ENCODE peak calls at places on chromosome 19, in nine cellular contexts. P is upper lobe of left lung, K is tibial nerve, Y is PC-3, L is HCT116, N is Peyer's patch, S is GM12878, B is upper lobe of right lung, X is thoracic aorta. J is an unnamed sample.

GRCh38 chr19:35843676-35844481 is 8.4 kb downstream of the NPHS1 start:
- DNase-seq in P (peak; percentile 74), K (no peak), Y (no peak), L (peak; percentile 74), N (no peak), S (no peak), B (no peak), X (no peak), J (no peak)

GRCh38 chr19:35299523-35300339 is 7.8 kb downstream of the MAG start:
- DNase-seq in P (peak; percentile 81), K (no peak), Y (no peak), L (no peak), N (no peak), S (no peak), B (no peak), X (no peak), J (no peak)

GRCh38 chr19:23561341-23561740 is 125.7 kb downstream of the ZNF675 start:
- DNase-seq in P (no peak), K (no peak), Y (peak; percentile 43), L (no peak), N (no peak), S (no peak), B (no peak), X (no peak), J (no peak)

GRCh38 chr19:13629687-13630357 is 123.5 kb upstream of the CACNA1A start:
- DNase-seq in P (no peak), K (no peak), Y (peak; percentile 81), L (no peak), N (no peak), S (no peak), B (no peak), X (no peak), J (no peak)

GRCh38 chr19:45777395-45777961 is 4.8 kb downstream of the DMPK start:
- DNase-seq in P (peak; percentile 70), K (no peak), Y (no peak), L (no peak), N (no peak), S (no peak), B (no peak), X (no peak), J (no peak)

GRCh38 chr19:2341247-2341705 is 12.8 kb downstream of the SPPL2B start:
- DNase-seq in P (no peak), K (no peak), Y (no peak), L (no peak), N (no peak), S (no peak), B (no peak), X (no peak), J (no peak)

GRCh38 chr19:2624537-2625091 is 77.9 kb downstream of the GNG7 start:
- DNase-seq in P (peak; percentile 70), K (no peak), Y (no peak), L (no peak), N (no peak), S (no peak), B (peak; percentile 86), X (no peak), J (no peak)

GRCh38 chr19:30692517-30692870 is 320.3 kb downstream of the ZNF536 start:
- DNase-seq in P (no peak), K (no peak), Y (no peak), L (no peak), N (no peak), S (no peak), B (no peak), X (no peak), J (no peak)

GRCh38 chr19:23391239-23391638 is 4.0 kb downstream of the ZNF91 start:
- DNase-seq in P (no peak), K (no peak), Y (peak; percentile 71), L (no peak), N (no peak), S (no peak), B (no peak), X (no peak), J (no peak)

GRCh38 chr19:51811344-51811743 is 16.4 kb downstream of the FPR3 start:
- DNase-seq in P (no peak), K (no peak), Y (no peak), L (no peak), N (no peak), S (no peak), B (no peak), X (no peak), J (no peak)

GRCh38 chr19:51735759-51736449 is 12.1 kb upstream of the HAS1 start:
- DNase-seq in P (no peak), K (peak; percentile 19), Y (no peak), L (no peak), N (no peak), S (no peak), B (peak; percentile 82), X (peak; percentile 41), J (no peak)

GRCh38 chr19:19205416-19206410 is 2.5 kb upstream of the NR2C2AP start:
- DNase-seq in P (no peak), K (no peak), Y (no peak), L (no peak), N (no peak), S (no peak), B (no peak), X (no peak), J (no peak)

GRCh38 chr19:54684537-54684936 is 21.8 kb downstream of the LILRB4 start:
- DNase-seq in P (no peak), K (no peak), Y (peak; percentile 66), L (no peak), N (no peak), S (no peak), B (no peak), X (no peak), J (no peak)

GRCh38 chr19:43527860-43528622 is 1.0 kb upstream of the ETHE1 start:
- DNase-seq in P (no peak), K (peak; percentile 24), Y (peak; percentile 3), L (no peak), N (no peak), S (no peak), B (no peak), X (peak; percentile 15), J (no peak)

GRCh38 chr19:33535176-33535575 is 13.6 kb upstream of the PEPD start:
- DNase-seq in P (no peak), K (no peak), Y (no peak), L (no peak), N (no peak), S (no peak), B (no peak), X (no peak), J (no peak)

GRCh38 chr19:2538096-2538757 is 62.3 kb downstream of the GADD45B start:
- DNase-seq in P (no peak), K (no peak), Y (no peak), L (no peak), N (no peak), S (no peak), B (no peak), X (no peak), J (no peak)

GRCh38 chr19:35140898-35141626 is 2.0 kb upstream of the FXYD7 start:
- DNase-seq in P (peak; percentile 99), K (peak; percentile 94), Y (peak; percentile 82), L (peak; percentile 83), N (peak; percentile 97), S (no peak), B (peak; percentile 97), X (peak; percentile 87), J (peak; percentile 78)

GRCh38 chr19:10655457-10656312 is 1.5 kb downstream of the ILF3 start:
- DNase-seq in P (no peak), K (no peak), Y (peak; percentile 39), L (no peak), N (no peak), S (no peak), B (no peak), X (no peak), J (no peak)

GRCh38 chr19:47444388-47444821 is 25.1 kb upstream of the MEIS3 start:
- DNase-seq in P (peak; percentile 69), K (no peak), Y (no peak), L (no peak), N (no peak), S (no peak), B (no peak), X (no peak), J (no peak)

GRCh38 chr19:40534148-40534547 is 42.5 kb upstream of the SHKBP1 start:
- DNase-seq in P (peak; percentile 46), K (no peak), Y (no peak), L (no peak), N (no peak), S (no peak), B (no peak), X (no peak), J (no peak)

GRCh38 chr19:13149628-13150186 is 468 bp downstream of the STX10 start:
- DNase-seq in P (peak; percentile 92), K (no peak), Y (peak; percentile 48), L (no peak), N (no peak), S (no peak), B (peak; percentile 89), X (no peak), J (no peak)

GRCh38 chr19:6097911-6098310 is 12.4 kb downstream of the RFX2 start:
- DNase-seq in P (no peak), K (no peak), Y (no peak), L (no peak), N (no peak), S (no peak), B (no peak), X (no peak), J (no peak)
- H3K27ac ChIP-seq in P (no peak overlapping the region), K (peak overlapping the region; percentile 65), Y (no peak overlapping the region), L (no peak overlapping the region), N (no peak overlapping the region), S (no peak overlapping the region), B (peak overlapping the region; percentile 89), X (peak overlapping the region; percentile 37), J (no peak overlapping the region)

GRCh38 chr19:12015753-12016116 is 19.7 kb downstream of the ZNF433 start:
- DNase-seq in P (no peak), K (no peak), Y (no peak), L (no peak), N (no peak), S (no peak), B (no peak), X (no peak), J (no peak)
- H3K9me3 ChIP-seq in P (peaks cover 76% of the 10 kb centered on the region), K (peaks cover 15% of the 10 kb centered on the region), Y (peaks cover 63% of the 10 kb centered on the region), L (peaks cover 25% of the 10 kb centered on the region), N (no peaks in the 10 kb centered on the region), S (peaks cover 48% of the 10 kb centered on the region), B (peaks cover 38% of the 10 kb centered on the region), X (peaks cover 70% of the 10 kb centered on the region), J (peaks cover 76% of the 10 kb centered on the region)

GRCh38 chr19:9566729-9567128 is 17.6 kb downstream of the ZNF121 start:
- DNase-seq in P (no peak), K (no peak), Y (no peak), L (no peak), N (no peak), S (no peak), B (no peak), X (no peak), J (no peak)
- TF ChIP-seq CTCF in P (no peak), K (no peak), Y (peak; percentile 47), L (peak; percentile 39), N (no peak), S (no peak), B (no peak), X (no peak), J (no peak)

DNA sequence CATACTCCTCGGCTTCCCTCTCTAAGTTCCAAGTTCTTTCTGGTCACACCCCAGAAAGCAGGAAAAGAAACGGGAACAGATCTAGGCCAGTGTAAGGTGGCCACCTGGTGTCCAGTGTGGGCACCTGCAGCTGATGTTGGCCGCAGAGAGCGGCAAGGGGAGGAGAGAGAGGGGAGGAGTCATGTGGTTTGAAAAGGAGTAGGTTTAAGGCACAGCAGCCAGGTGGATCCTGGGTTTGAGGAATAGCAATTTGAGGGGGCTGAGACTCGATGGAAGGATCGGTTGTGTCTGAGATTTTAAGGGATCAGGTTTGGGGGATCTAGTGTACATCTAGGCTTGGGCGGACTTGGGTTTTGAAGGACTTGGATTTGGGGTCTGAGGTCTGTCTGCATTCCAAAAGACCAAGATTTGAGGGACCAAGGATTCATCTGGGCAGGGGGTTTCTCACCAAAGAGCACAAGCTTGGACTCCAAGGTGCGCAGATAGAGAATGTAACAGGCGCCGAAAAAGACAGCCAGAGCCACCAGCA is 1.2 kb downstream of the RABAC1 start:
- DNase-seq in P (no peak), K (no peak), Y (peak; percentile 87), L (peak; percentile 79), N (peak; percentile 86), S (no peak), B (peak; percentile 85), X (no peak), J (peak; percentile 46)
- H3K27ac ChIP-seq in P (peak overlapping the region; percentile 94), K (peak overlapping the region; percentile 75), Y (peak overlapping the region; percentile 48), L (peak overlapping the region; percentile 72), N (peak overlapping the region; percentile 96), S (no peak overlapping the region), B (peak overlapping the region; percentile 93), X (peak overlapping the region; percentile 83), J (peak overlapping the region; percentile 95)

J was measured in AG04450.